ENCODE peak calls at places on chromosomes 5 and 9, in ten cellular contexts. W, O, N, J, M, T, H, R, Y and Q are unnamed samples.

GRCh38 chr5:7872517-7873149 is 3.7 kb downstream of the MTRR start:
- DNase-seq in W (no peak), O (no peak), N (no peak), J (no peak), M (no peak), T (no peak), H (no peak), R (no peak), Y (no peak), Q (no peak)

GRCh38 chr9:136057236-136058151 is 37.6 kb downstream of the NACC2 start:
- DNase-seq in W (no peak), O (no peak), N (no peak), J (no peak), M (no peak), T (no peak), H (no peak), R (no peak), Y (no peak), Q (no peak)

GRCh38 chr5:31626156-31626555 is 12.8 kb upstream of the PDZD2 start:
- DNase-seq in W (no peak), O (peak; percentile 69), N (no peak), J (no peak), M (no peak), T (peak; percentile 72), H (no peak), R (no peak), Y (no peak), Q (no peak)

GRCh38 chr9:32968101-32969011 is 33.1 kb downstream of the APTX start:
- DNase-seq in W (peak; percentile 57), O (peak; percentile 46), N (peak; percentile 34), J (no peak), M (no peak), T (peak; percentile 73), H (peak; percentile 43), R (peak; percentile 71), Y (peak; percentile 60), Q (peak; percentile 73)

GRCh38 chr5:79831381-79831780 is 141.7 kb downstream of the CMYA5 start:
- DNase-seq in W (no peak), O (no peak), N (no peak), J (no peak), M (no peak), T (no peak), H (no peak), R (no peak), Y (no peak), Q (no peak)

GRCh38 chr5:115432691-115433090 is 111.9 kb downstream of the FEM1C start:
- DNase-seq in W (no peak), O (no peak), N (no peak), J (no peak), M (no peak), T (no peak), H (no peak), R (peak; percentile 33), Y (no peak), Q (no peak)

GRCh38 chr9:134619456-134619982 is 22.1 kb upstream of the COL5A1 start:
- DNase-seq in W (no peak), O (no peak), N (no peak), J (no peak), M (no peak), T (no peak), H (no peak), R (no peak), Y (no peak), Q (no peak)

GRCh38 chr9:124254261-124254682 is 3.5 kb upstream of the NEK6 start:
- DNase-seq in W (no peak), O (no peak), N (no peak), J (no peak), M (no peak), T (peak; percentile 0), H (no peak), R (no peak), Y (peak; percentile 26), Q (no peak)

GRCh38 chr5:59276277-59276647 is 617.3 kb downstream of the PDE4D start:
- DNase-seq in W (no peak), O (no peak), N (no peak), J (no peak), M (no peak), T (no peak), H (no peak), R (no peak), Y (no peak), Q (no peak)

GRCh38 chr5:85545129-85545528 is 1072.6 kb upstream of the COX7C start:
- DNase-seq in W (no peak), O (no peak), N (no peak), J (no peak), M (no peak), T (no peak), H (no peak), R (no peak), Y (no peak), Q (no peak)

GRCh38 chr5:137070521-137070920 is 428.6 kb downstream of the SPOCK1 start:
- DNase-seq in W (no peak), O (no peak), N (no peak), J (no peak), M (no peak), T (no peak), H (no peak), R (no peak), Y (no peak), Q (no peak)
- TF ChIP-seq CTCF in W (no peak), O (no peak), N (no peak), J (no peak), M (no peak), T (no peak), H (no peak), R (no peak), Y (no peak), Q (no peak)

DNA sequence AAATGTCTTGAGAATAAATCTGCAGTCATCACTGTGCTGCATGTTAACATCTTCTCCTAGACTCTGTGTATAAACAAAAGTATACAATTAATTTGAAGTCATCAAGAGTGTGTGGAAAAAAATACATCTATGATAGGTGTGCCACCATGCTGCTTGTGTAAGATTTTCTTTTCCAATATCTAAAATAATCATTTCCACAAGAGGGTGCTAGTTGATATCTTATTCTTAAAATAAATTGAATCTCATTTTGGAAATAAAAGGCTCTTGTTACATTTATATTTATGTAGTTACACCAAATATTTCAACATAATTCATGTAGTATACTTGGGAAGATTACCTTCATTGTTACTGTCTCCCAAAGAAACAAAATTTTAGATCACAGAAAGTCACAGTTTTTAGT is 14.1 kb upstream of the MOCS2 start:
- DNase-seq in W (peak; percentile 43), O (no peak), N (no peak), J (no peak), M (no peak), T (no peak), H (no peak), R (peak; percentile 59), Y (no peak), Q (no peak)
- TF ChIP-seq CTCF in W (no peak), O (peak; percentile 34), N (peak; percentile 11), J (peak; percentile 2), M (no peak), T (peak; percentile 3), H (no peak), R (no peak), Y (no peak), Q (peak; percentile 47)

DNA sequence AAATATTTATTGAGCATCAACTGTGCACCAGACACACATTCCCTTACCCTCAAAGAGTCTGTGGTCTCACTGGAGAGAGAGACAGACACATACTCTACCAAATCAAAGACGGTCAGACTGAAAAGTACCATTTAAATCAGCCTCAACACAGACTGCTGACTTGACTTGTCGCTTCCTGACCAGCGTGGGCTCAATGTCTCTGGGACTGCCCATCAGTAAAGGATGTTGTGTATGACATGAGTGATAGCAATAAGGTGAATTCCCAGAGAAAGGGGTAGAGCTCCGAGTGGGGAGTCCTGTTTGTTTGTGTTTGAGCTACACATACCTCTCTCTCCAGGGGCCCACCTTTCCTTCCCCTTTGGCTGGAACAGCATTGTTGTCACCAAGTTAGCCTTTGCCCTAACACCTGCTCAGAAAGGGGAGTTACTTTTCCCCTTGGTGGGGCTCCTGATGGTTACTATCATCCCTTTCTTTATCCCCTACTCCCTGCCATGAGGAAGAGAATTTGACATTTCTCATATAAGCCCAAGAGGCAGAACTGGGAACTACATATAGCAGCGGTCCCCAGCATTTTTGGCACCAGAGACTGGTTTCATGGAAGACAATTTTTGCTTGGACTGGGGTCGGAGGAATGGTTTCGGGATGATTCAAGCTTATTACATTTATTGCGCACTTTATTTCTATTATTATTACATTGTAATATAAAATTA is 33.9 kb downstream of the NR4A3 start:
- DNase-seq in W (no peak), O (no peak), N (no peak), J (no peak), M (no peak), T (no peak), H (no peak), R (no peak), Y (no peak), Q (no peak)
- TF ChIP-seq CTCF in W (peak; percentile 13), O (no peak), N (peak; percentile 3), J (peak; percentile 23), M (no peak), T (no peak), H (no peak), R (no peak), Y (no peak), Q (peak; percentile 37)

GRCh38 chr5:73152411-73153388 is 20.3 kb upstream of the TMEM174 start:
- DNase-seq in W (no peak), O (no peak), N (no peak), J (no peak), M (no peak), T (no peak), H (no peak), R (no peak), Y (no peak), Q (no peak)

GRCh38 chr5:73153513-73153912 is 19.5 kb upstream of the TMEM174 start:
- DNase-seq in W (no peak), O (no peak), N (no peak), J (no peak), M (no peak), T (no peak), H (no peak), R (no peak), Y (no peak), Q (no peak)

GRCh38 chr5:73150872-73151271 is 22.1 kb upstream of the TMEM174 start:
- DNase-seq in W (no peak), O (no peak), N (no peak), J (no peak), M (no peak), T (no peak), H (no peak), R (no peak), Y (no peak), Q (no peak)

GRCh38 chr5:73149540-73149939 is 23.5 kb upstream of the TMEM174 start:
- DNase-seq in W (no peak), O (no peak), N (no peak), J (no peak), M (no peak), T (no peak), H (no peak), R (no peak), Y (no peak), Q (no peak)

DNA sequence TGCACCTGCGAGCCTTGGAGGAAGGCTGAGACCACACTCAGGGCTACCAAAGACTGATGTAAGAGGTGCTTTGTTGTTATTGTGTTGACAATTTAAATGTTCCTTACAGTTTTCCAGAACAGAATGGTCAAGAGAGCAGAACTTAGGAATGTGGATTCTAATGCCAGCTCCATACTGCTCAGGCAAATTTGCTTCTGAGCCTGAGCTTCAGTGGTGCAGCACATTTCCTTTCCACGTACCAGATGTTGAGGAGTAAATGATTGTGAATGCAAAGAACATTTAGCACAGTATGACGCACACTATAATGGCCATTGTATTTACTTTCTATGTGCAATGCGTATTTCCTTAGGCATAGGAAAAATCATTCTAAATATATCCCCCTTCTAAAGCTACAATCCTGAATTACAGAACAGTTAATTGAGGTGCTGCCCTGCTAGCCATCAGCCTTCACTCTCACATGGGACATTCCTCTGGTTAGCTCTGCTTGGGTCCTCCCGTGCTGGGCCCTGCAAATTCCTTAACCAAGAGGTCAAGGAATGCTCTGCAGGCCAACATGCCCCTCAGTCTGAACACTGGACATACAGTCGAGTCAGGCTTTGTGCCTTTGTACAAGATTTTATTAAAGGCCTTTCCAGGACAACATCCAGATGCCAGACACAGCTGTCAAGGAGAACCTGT is 21.1 kb upstream of the TMEM174 start:
- DNase-seq in W (no peak), O (no peak), N (no peak), J (no peak), M (no peak), T (no peak), H (no peak), R (peak; percentile 13), Y (no peak), Q (no peak)
- TF ChIP-seq CTCF in W (no peak), O (no peak), N (no peak), J (no peak), M (no peak), T (no peak), H (no peak), R (no peak), Y (no peak), Q (no peak)